ENCODE peak calls at places on chromosomes 1 and 21, in five cellular contexts. R is left ventricle myocardium inferior; K is GM13977; Y is CD4-positive, alpha-beta T cell; W is HFFc6. J is an unnamed sample.

GRCh38 chr1:8845104-8846097 is 28.0 kb upstream of the RERE start:
- DNase-seq in R (no peak), K (no peak), Y (no peak), W (no peak), J (no peak)

GRCh38 chr1:19204665-19205266 is 5.3 kb downstream of the UBR4 start:
- DNase-seq in R (no peak), K (no peak), Y (no peak), W (peak; percentile 6), J (no peak)

GRCh38 chr1:204731509-204731908 is 46.0 kb upstream of the LRRN2 start:
- DNase-seq in R (no peak), K (no peak), Y (no peak), W (no peak), J (no peak)

GRCh38 chr1:182146286-182146685 is 84.8 kb upstream of the ZNF648 start:
- DNase-seq in R (no peak), K (no peak), Y (no peak), W (no peak), J (no peak)

GRCh38 chr1:156276532-156276931 is 6.1 kb downstream of the SMG5 start:
- DNase-seq in R (no peak), K (no peak), Y (no peak), W (no peak), J (no peak)

GRCh38 chr1:195604287-195604686 is 1004.0 kb downstream of the KCNT2 start:
- DNase-seq in R (no peak), K (no peak), Y (no peak), W (peak; percentile 74), J (no peak)

GRCh38 chr1:224922404-224923164 is 6.9 kb upstream of the DNAH14 start:
- DNase-seq in R (no peak), K (peak; percentile 55), Y (no peak), W (peak; percentile 25), J (no peak)

GRCh38 chr1:87916965-87917364 is 588.3 kb downstream of the LMO4 start:
- DNase-seq in R (no peak), K (no peak), Y (no peak), W (peak; percentile 19), J (no peak)

GRCh38 chr1:213714645-213715044 is 273.1 kb upstream of the PROX1 start:
- DNase-seq in R (no peak), K (no peak), Y (no peak), W (no peak), J (no peak)

GRCh38 chr1:210076620-210077019 is 138.6 kb downstream of the SYT14 start:
- DNase-seq in R (no peak), K (no peak), Y (no peak), W (no peak), J (no peak)

GRCh38 chr1:205693421-205693991 is 13.2 kb upstream of the SLC45A3 start:
- DNase-seq in R (no peak), K (no peak), Y (no peak), W (no peak), J (no peak)

GRCh38 chr1:71565267-71565666 is 484.4 kb upstream of the ZRANB2 start:
- DNase-seq in R (peak; percentile 11), K (no peak), Y (no peak), W (peak; percentile 1), J (no peak)

GRCh38 chr21:46402421-46402820 is 56.3 kb upstream of the DIP2A start:
- DNase-seq in R (no peak), K (no peak), Y (no peak), W (no peak), J (no peak)

GRCh38 chr1:160781914-160782689 is 13.9 kb upstream of the LY9 start:
- DNase-seq in R (no peak), K (peak; percentile 53), Y (no peak), W (no peak), J (no peak)

GRCh38 chr1:177627148-177627910 is 342.5 kb downstream of the SEC16B start:
- DNase-seq in R (no peak), K (no peak), Y (no peak), W (no peak), J (no peak)

GRCh38 chr1:177287237-177287636 is 116.5 kb downstream of the BRINP2 start:
- DNase-seq in R (no peak), K (no peak), Y (no peak), W (no peak), J (no peak)

GRCh38 chr21:45074818-45075605 is 632 bp downstream of the ADARB1 start:
- DNase-seq in R (no peak), K (peak; percentile 49), Y (no peak), W (no peak), J (peak; percentile 42)

GRCh38 chr1:17672226-17672625 is 82.9 kb upstream of the ACTL8 start:
- DNase-seq in R (no peak), K (no peak), Y (no peak), W (no peak), J (no peak)

GRCh38 chr1:113153116-113153803 is 80.3 kb downstream of the LRIG2 start:
- DNase-seq in R (no peak), K (no peak), Y (no peak), W (no peak), J (no peak)

GRCh38 chr21:39538453-39539042 is 74.2 kb upstream of the B3GALT5 start:
- DNase-seq in R (no peak), K (no peak), Y (no peak), W (no peak), J (no peak)

GRCh38 chr1:218164930-218165686 is 120.0 kb upstream of the RRP15 start:
- DNase-seq in R (peak; percentile 38), K (peak; percentile 18), Y (no peak), W (no peak), J (peak; percentile 19)

GRCh38 chr1:28577052-28577678 is 14.9 kb upstream of the RAB42 start:
- DNase-seq in R (no peak), K (peak; percentile 9), Y (no peak), W (no peak), J (no peak)

GRCh38 chr1:24875257-24875656 is 54.8 kb downstream of the RUNX3 start:
- DNase-seq in R (no peak), K (no peak), Y (no peak), W (no peak), J (no peak)

GRCh38 chr1:228647523-228648444 is 87.5 kb upstream of the RHOU start:
- DNase-seq in R (peak; percentile 19), K (no peak), Y (no peak), W (peak; percentile 36), J (peak; percentile 20)

GRCh38 chr1:231603598-231604275 is 22.9 kb upstream of the DISC1 start:
- DNase-seq in R (no peak), K (peak; percentile 43), Y (peak; percentile 25), W (peak; percentile 57), J (no peak)

GRCh38 chr1:30340934-30341333 is 382.5 kb downstream of the MATN1 start:
- DNase-seq in R (no peak), K (no peak), Y (no peak), W (no peak), J (no peak)
- TF ChIP-seq CTCF in R (no peak), K (no peak), Y (no peak), W (no peak), J (no peak)

GRCh38 chr1:46615088-46615487 is 1.5 kb downstream of the MOB3C start:
- DNase-seq in R (no peak), K (no peak), Y (no peak), W (no peak), J (no peak)

GRCh38 chr1:46614604-46614984 is 2.0 kb downstream of the MOB3C start:
- DNase-seq in R (no peak), K (no peak), Y (no peak), W (no peak), J (no peak)

GRCh38 chr1:46612937-46613660 is 3.5 kb downstream of the MOB3C start:
- DNase-seq in R (peak; percentile 31), K (no peak), Y (no peak), W (no peak), J (no peak)

GRCh38 chr1:46613661-46614603 is 2.7 kb downstream of the MOB3C start:
- DNase-seq in R (peak; percentile 96), K (peak; percentile 73), Y (peak; percentile 30), W (peak; percentile 18), J (no peak)

GRCh38 chr1:46611691-46612221 is 4.9 kb downstream of the MOB3C start:
- DNase-seq in R (no peak), K (no peak), Y (no peak), W (peak; percentile 30), J (no peak)
- TF ChIP-seq CTCF in R (no peak), K (no peak), Y (no peak), W (no peak), J (no peak)

DNA sequence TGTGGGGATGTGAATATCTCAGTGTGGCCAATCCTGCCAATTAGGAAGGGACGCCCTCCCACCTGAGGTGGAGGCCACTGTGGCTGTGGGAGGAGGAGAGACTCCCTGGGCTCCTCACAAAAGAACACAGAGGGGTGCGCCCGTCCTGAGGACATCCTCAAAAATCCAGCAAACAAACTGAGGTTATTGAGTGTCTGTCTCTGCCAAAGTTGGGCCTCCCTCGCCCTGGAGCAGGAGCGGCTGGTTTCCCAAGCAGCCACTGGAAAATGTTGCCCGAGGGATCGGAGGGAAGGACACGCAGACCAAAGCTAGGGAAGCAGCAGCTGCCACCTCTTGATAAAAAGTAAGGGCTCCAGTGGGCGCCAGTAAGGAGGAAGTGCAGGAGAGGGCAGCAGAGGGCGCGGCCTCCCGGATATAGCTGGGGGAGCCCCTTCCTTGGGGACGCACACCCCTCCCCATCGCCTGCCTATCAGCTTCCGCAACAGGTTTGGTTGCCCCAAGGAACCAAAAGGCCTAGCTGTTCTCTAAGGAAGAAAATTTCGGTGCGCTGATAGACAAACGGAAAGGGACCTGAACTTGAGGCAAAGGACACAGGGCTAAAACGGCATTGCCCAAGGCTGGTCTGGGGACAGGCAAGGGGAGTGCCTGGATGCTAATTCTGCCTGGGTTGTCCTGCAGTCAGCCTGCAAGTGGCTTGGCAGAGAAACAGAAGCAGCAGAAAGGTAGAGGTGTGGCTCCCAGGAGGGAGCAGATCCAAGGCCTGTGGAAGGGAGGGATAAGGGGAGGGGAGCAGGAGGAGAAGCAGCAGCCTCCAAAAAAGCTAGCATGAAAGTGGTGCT is 1.7 kb upstream of the GRIK3 start:
- DNase-seq in R (no peak), K (peak; percentile 47), Y (no peak), W (no peak), J (peak; percentile 23)
- TF ChIP-seq CTCF in R (no peak), K (peak; percentile 8), Y (no peak), W (no peak), J (no peak)

GRCh38 chr1:41599912-41600311 is 115.4 kb upstream of the EDN2 start:
- DNase-seq in R (no peak), K (no peak), Y (no peak), W (peak; percentile 13), J (no peak)
- TF ChIP-seq CTCF in R (peak; percentile 60), K (no peak), Y (no peak), W (peak; percentile 86), J (no peak)

DNA sequence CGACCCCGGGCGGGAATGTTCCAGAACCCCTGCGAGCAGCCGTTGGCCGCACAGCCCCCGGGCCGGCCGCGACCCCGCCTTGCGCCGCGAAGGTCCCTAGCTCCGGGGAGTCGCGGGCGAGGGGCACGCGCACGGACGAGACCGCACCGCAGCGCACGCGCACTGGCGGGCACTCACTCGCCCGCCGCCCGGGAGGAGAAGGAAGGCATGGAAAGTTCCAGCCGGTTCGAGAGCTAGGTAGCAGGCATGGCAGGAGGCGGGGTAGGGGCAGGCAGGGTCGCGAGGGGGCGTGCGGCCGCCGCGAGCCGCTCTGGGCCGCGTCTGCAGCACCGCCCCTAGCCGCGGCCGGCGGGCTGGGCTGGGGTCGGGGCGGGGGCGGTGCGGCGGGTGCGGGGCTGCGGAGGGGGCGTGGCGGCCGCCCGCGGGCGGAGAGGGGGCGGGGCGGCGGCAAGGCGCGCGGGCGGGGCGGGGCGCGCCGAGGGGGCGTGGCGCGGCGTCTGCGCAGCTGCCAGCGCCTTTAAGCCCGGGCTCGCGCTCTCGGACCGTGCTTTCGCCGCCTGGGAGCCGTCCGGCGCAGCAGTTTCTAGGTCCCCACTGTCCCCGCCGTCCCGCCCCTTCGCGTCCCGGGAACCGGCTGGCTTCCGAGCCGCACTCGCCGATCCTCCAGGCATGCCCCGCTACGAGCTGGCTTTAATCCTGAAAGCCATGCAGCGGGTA is at the start of the genes MRPS6 and SLC5A3:
- DNase-seq in R (peak; percentile 86), K (peak; percentile 92), Y (peak; percentile 64), W (peak; percentile 81), J (peak; percentile 80)
- TF ChIP-seq CTCF in R (peak; percentile 7), K (peak; percentile 27), Y (no peak), W (no peak), J (no peak)